ENCODE peak calls at places on chromosome 20, in ten cellular contexts. A, G, R, N, Z, P, S, D, M and X are unnamed samples.

GRCh38 chr20:57079016-57080005 is 187.1 kb downstream of the BMP7 start:
- DNase-seq in R (no peak), S (no peak), G (no peak), Z (no peak), D (no peak), M (no peak), N (no peak), P (no peak), A (no peak), X (no peak)

GRCh38 chr20:49775229-49775693 is 37.4 kb upstream of the SLC9A8 start:
- DNase-seq in D (peak; percentile 80), Z (peak; percentile 65), R (peak; percentile 72), P (peak; percentile 75), M (peak; percentile 87), A (peak; percentile 86), N (peak; percentile 88), S (no peak), G (peak; percentile 77), X (peak; percentile 84)

GRCh38 chr20:2174067-2174466 is 72.4 kb downstream of the STK35 start:
- DNase-seq in M (no peak), N (no peak), R (no peak), A (no peak), P (no peak), S (no peak), Z (no peak), G (no peak), D (no peak), X (no peak)

GRCh38 chr20:1255675-1256074 is 10.4 kb upstream of the SNPH start:
- DNase-seq in D (no peak), M (no peak), S (no peak), G (no peak), R (no peak), A (no peak), Z (no peak), N (peak; percentile 10), P (no peak), X (no peak)

GRCh38 chr20:9977629-9978028 is 57.2 kb upstream of the ANKEF1 start:
- DNase-seq in Z (no peak), S (no peak), D (no peak), R (no peak), G (peak; percentile 80), N (no peak), A (no peak), P (peak; percentile 38), M (no peak), X (no peak)

GRCh38 chr20:25315418-25316210 is 67.7 kb downstream of the PYGB start:
- DNase-seq in R (peak; percentile 56), P (peak; percentile 54), Z (peak; percentile 34), N (peak; percentile 65), A (no peak), S (no peak), G (no peak), M (no peak), D (no peak), X (no peak)

GRCh38 chr20:38260378-38261053 is at the start of gene KIAA1755:
- DNase-seq in G (no peak), R (no peak), Z (no peak), A (peak; percentile 69), N (no peak), D (no peak), P (no peak), M (no peak), S (peak; percentile 8), X (peak; percentile 62)

GRCh38 chr20:1212607-1213396 is 9.5 kb downstream of the C20orf202 start:
- DNase-seq in M (peak; percentile 72), Z (peak; percentile 76), D (peak; percentile 63), A (peak; percentile 73), N (peak; percentile 87), R (peak; percentile 72), S (peak; percentile 86), G (peak; percentile 66), P (peak; percentile 65), X (peak; percentile 41)

GRCh38 chr20:22466447-22467171 is 117.8 kb downstream of the FOXA2 start:
- DNase-seq in G (no peak), Z (no peak), R (no peak), P (no peak), M (no peak), S (no peak), D (no peak), A (no peak), N (no peak), X (no peak)

DNA sequence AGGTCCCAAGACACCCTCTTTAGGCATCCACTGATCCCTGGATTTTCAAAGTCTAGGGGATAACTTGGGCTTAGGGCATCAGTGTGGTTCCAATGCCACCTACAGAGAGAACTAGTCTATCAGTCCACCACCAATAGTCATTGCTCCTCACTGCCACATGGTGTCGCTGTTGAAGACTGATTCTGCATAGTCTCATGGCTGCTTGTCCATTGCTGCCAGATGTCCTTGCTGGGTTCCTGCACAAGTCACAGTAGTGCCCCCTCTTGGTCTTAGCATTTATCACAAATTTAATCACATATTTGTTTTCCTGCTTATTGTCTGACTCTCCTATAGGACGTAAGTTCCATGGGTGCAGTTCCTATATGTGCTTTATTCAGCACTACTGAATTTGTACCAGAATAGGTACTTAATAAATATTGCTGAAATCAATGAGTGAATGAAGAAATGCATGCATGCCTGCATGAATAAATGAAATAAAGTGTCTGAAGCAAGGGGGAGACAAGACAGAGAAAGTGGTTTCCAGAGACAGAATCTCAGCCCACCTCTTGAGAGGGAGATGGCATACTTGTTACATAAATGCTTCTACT is 45.9 kb upstream of the RALY start:
- DNase-seq in G (peak; percentile 89), S (peak; percentile 41), Z (no peak), D (peak; percentile 14), R (peak; percentile 27), M (peak; percentile 45), A (no peak), P (peak; percentile 46), N (peak; percentile 45), X (no peak)
- TF ChIP-seq CTCF in G (peak; percentile 95), S (peak; percentile 45), Z (peak; percentile 56), D (no peak), R (peak; percentile 35), M (peak; percentile 33), A (peak; percentile 43), P (peak; percentile 60), N (peak; percentile 79), X (no peak)

GRCh38 chr20:31837896-31838397 is 7.5 kb downstream of the FOXS1 start:
- DNase-seq in R (peak; percentile 19), N (no peak), Z (no peak), P (peak; percentile 35), A (no peak), S (no peak), G (no peak), D (no peak), M (peak; percentile 29), X (no peak)

GRCh38 chr20:31836853-31837608 is 8.4 kb downstream of the FOXS1 start:
- DNase-seq in N (no peak), G (no peak), A (no peak), R (no peak), Z (no peak), S (no peak), P (no peak), D (no peak), M (no peak), X (no peak)

GRCh38 chr20:31833931-31834521 is 11.4 kb downstream of the FOXS1 start:
- DNase-seq in R (no peak), Z (no peak), S (no peak), P (no peak), A (no peak), M (no peak), D (no peak), N (no peak), G (no peak), X (no peak)

GRCh38 chr20:31835554-31835953 is 9.8 kb downstream of the FOXS1 start:
- DNase-seq in D (no peak), R (no peak), S (no peak), M (no peak), Z (no peak), G (no peak), N (no peak), A (no peak), P (no peak), X (no peak)

GRCh38 chr20:31835977-31836852 is 9.2 kb downstream of the FOXS1 start:
- DNase-seq in M (peak; percentile 89), A (peak; percentile 94), D (peak; percentile 61), R (peak; percentile 92), G (peak; percentile 51), S (no peak), P (peak; percentile 85), N (peak; percentile 94), Z (peak; percentile 73), X (peak; percentile 68)
- H3K4me1 ChIP-seq in M (peaks cover 36% of the 10 kb centered on the region), A (peaks cover 31% of the 10 kb centered on the region), D (no peaks in the 10 kb centered on the region), R (peaks cover 15% of the 10 kb centered on the region), G (peaks cover 46% of the 10 kb centered on the region), S (no peaks in the 10 kb centered on the region), P (peaks cover 20% of the 10 kb centered on the region), N (peaks cover 17% of the 10 kb centered on the region), Z (peaks cover 39% of the 10 kb centered on the region), X (peaks cover 12% of the 10 kb centered on the region)

DNA sequence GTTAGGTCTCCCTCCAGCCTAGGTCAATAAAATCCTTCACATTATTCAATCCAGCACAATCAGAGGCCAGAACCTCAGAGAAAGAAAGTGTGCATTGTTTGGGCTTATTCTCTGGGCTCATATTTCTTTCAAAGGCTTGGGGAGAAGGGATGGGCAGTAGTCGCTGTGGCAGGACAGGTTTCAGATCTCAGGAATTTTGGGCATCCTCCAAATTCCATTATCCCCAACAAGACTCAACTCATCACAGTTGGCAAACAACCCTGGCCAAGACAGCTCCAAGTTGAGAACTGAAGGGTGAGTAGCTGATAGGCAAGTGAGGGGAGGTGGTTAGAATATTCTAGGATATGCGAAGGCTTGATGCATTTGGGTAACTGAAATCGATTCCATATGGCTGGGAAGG is 27.2 kb upstream of the CHD6 start:
- DNase-seq in Z (no peak), M (no peak), R (no peak), A (no peak), D (no peak), S (no peak), G (no peak), P (peak; percentile 82), N (peak; percentile 71), X (no peak)
- TF ChIP-seq CTCF in Z (no peak), M (no peak), R (no peak), A (no peak), D (no peak), S (no peak), G (no peak), P (no peak), N (no peak), X (no peak)

GRCh38 chr20:60062431-60063336 is 104.5 kb downstream of the CDH26 start:
- DNase-seq in R (peak; percentile 69), Z (no peak), D (no peak), G (no peak), N (no peak), M (peak; percentile 79), S (no peak), P (no peak), A (peak; percentile 70), X (no peak)
- H3K4me1 ChIP-seq in R (peaks cover 16% of the 10 kb centered on the region), Z (peaks cover 28% of the 10 kb centered on the region), D (no peaks in the 10 kb centered on the region), G (no peaks in the 10 kb centered on the region), N (no peaks in the 10 kb centered on the region), M (peaks cover 3% of the 10 kb centered on the region), S (peaks cover 8% of the 10 kb centered on the region), P (peaks cover 50% of the 10 kb centered on the region), A (peaks cover 57% of the 10 kb centered on the region), X (peaks cover 9% of the 10 kb centered on the region)